ENCODE peak calls at places on chromosomes 2 and 18, in four cellular contexts. T is activated T-helper 1 cell treated with Interleukin-2 at 50 U/mL for 16 hours, G is kidney glomerular epithelial cell, E is A549. M is an unnamed sample.

GRCh38 chr18:79518683-79519128 is 123.0 kb downstream of the NFATC1 start:
- DNase-seq in E (no peak), T (no peak), G (no peak), M (no peak)

GRCh38 chr18:31156831-31157763 is 5.6 kb downstream of the DSC1 start:
- DNase-seq in E (no peak), T (no peak), G (peak; percentile 90), M (no peak)

GRCh38 chr2:221097568-221097915 is 474.6 kb downstream of the EPHA4 start:
- DNase-seq in E (peak; percentile 24), T (no peak), G (peak; percentile 64), M (peak; percentile 48)

GRCh38 chr2:59249441-59250330 is 1008.6 kb upstream of the FANCL start:
- DNase-seq in G (no peak), E (no peak), T (no peak), M (no peak)

GRCh38 chr18:22503803-22504202 is 86.1 kb upstream of the CTAGE1 start:
- DNase-seq in E (no peak), T (no peak), G (no peak), M (peak; percentile 96)

GRCh38 chr2:12081481-12082210 is 335.2 kb downstream of the LPIN1 start:
- DNase-seq in G (no peak), E (no peak), T (no peak), M (no peak)

GRCh38 chr2:217849154-217849553 is 153.6 kb downstream of the TNS1 start:
- DNase-seq in T (no peak), G (no peak), E (no peak), M (no peak)

GRCh38 chr2:189285962-189286648 is 106.5 kb upstream of the COL5A2 start:
- DNase-seq in E (peak; percentile 85), T (no peak), G (peak; percentile 84), M (peak; percentile 70)

GRCh38 chr18:9495465-9495864 is 20.2 kb downstream of the RALBP1 start:
- DNase-seq in G (no peak), E (no peak), T (no peak), M (no peak)

GRCh38 chr2:212843409-212844199 is 305.0 kb upstream of the ERBB4 start:
- DNase-seq in T (no peak), G (peak; percentile 23), E (no peak), M (peak; percentile 44)

GRCh38 chr2:166197446-166197845 is 69.6 kb upstream of the SCN1A start:
- DNase-seq in T (no peak), E (no peak), G (no peak), M (no peak)

GRCh38 chr2:67694464-67694863 is 297.3 kb downstream of the ETAA1 start:
- DNase-seq in G (no peak), T (no peak), E (no peak), M (no peak)